ENCODE peak calls at places on chromosomes 13 and 19, in seven cellular contexts. K is left ventricle myocardium inferior; O is uterus; Y is aorta; V is CD4-positive, CD25-positive, alpha-beta regulatory T cell; W is ascending aorta; M is right cardiac atrium. H is an unnamed sample.

GRCh38 chr19:6610934-6611370 is 20.0 kb upstream of the CD70 start:
- DNase-seq in V (no peak), K (no peak), Y (no peak), O (no peak), M (no peak), W (no peak), H (no peak)

GRCh38 chr13:35840991-35841604 is 290.1 kb downstream of the DCLK1 start:
- DNase-seq in Y (no peak), O (no peak), W (no peak), M (no peak), K (no peak), V (no peak), H (no peak)

GRCh38 chr19:40348961-40349507 is 539 bp downstream of the PLD3 start:
- DNase-seq in Y (no peak), K (no peak), M (no peak), O (no peak), W (no peak), V (no peak), H (no peak)

GRCh38 chr19:50311723-50312635 is 17.2 kb downstream of the KCNC3 start:
- DNase-seq in M (peak), O (no peak), V (no peak), W (no peak), K (no peak), Y (no peak), H (no peak)

GRCh38 chr13:87884874-87885273 is 213.7 kb downstream of the SLITRK5 start:
- DNase-seq in M (no peak), V (no peak), O (no peak), K (no peak), W (no peak), Y (no peak), H (no peak)

GRCh38 chr19:49114630-49115363 is 627 bp downstream of the LIN7B start:
- DNase-seq in M (peak), V (peak), K (peak), O (peak), W (no peak), Y (peak), H (peak)

GRCh38 chr13:98873377-98874028 is 104.4 kb downstream of the DOCK9 start:
- DNase-seq in Y (no peak), V (no peak), K (no peak), O (no peak), W (no peak), M (no peak), H (no peak)

GRCh38 chr13:89650226-89650625 is 1697.3 kb upstream of the MIR17HG start:
- DNase-seq in V (no peak), Y (no peak), M (no peak), O (no peak), W (no peak), K (no peak), H (no peak)

GRCh38 chr13:110221331-110221730 is 85.6 kb downstream of the COL4A1 start:
- DNase-seq in Y (no peak), V (no peak), W (no peak), K (no peak), M (no peak), O (no peak), H (no peak)

GRCh38 chr13:98112456-98112855 is 30.4 kb upstream of the FARP1 start:
- DNase-seq in Y (no peak), M (no peak), W (no peak), V (no peak), O (no peak), K (no peak), H (no peak)

GRCh38 chr19:42596391-42597071 is 1.8 kb upstream of the CEACAM8 start:
- DNase-seq in K (no peak), V (peak), O (no peak), W (no peak), M (peak), Y (peak), H (no peak)

GRCh38 chr19:30255783-30256509 is 116.2 kb upstream of the ZNF536 start:
- DNase-seq in W (no peak), Y (no peak), O (no peak), K (no peak), V (no peak), M (no peak), H (no peak)

GRCh38 chr13:30113983-30114491 is 193.3 kb downstream of the KATNAL1 start:
- DNase-seq in K (no peak), V (no peak), Y (no peak), W (no peak), M (no peak), O (peak), H (peak)

GRCh38 chr19:43781630-43782310 is 997 bp upstream of the KCNN4 start:
- DNase-seq in V (no peak), O (no peak), K (no peak), W (no peak), M (no peak), Y (no peak), H (no peak)

GRCh38 chr13:30388401-30389283 is 33.7 kb upstream of the UBE2L5 start:
- DNase-seq in V (no peak), M (peak), Y (no peak), O (peak), W (no peak), K (no peak), H (no peak)

GRCh38 chr19:4559569-4559968 is at the start of gene SEMA6B:
- DNase-seq in K (peak), V (no peak), Y (no peak), O (no peak), W (no peak), M (peak), H (no peak)
- H3K27ac ChIP-seq in K (peak), V (no peak), Y (no peak), O (peak), W (peak), M (peak), H (peak)

GRCh38 chr19:4510435-4511255 is 7.6 kb downstream of the PLIN4 start:
- DNase-seq in V (no peak), Y (no peak), O (no peak), M (no peak), K (no peak), W (no peak), H (no peak)
- H3K4me3 ChIP-seq in V (no peak), Y (no peak), O (no peak), M (no peak), K (no peak), W (no peak), H (no peak)

GRCh38 chr19:10424011-10424637 is 3.8 kb downstream of the PDE4A start:
- DNase-seq in V (peak), K (peak), Y (peak), O (peak), W (no peak), M (peak), H (peak)
- H3K27ac ChIP-seq in V (peak), K (peak), Y (no peak), O (no peak), W (no peak), M (no peak), H (peak)

GRCh38 chr19:927707-928401 is 2.0 kb downstream of the ARID3A start:
- DNase-seq in K (no peak), Y (peak), O (peak), M (no peak), V (no peak), W (no peak), H (no peak)
- H3K4me3 ChIP-seq in K (peak), Y (no peak), O (peak), M (no peak), V (no peak), W (peak), H (peak)

GRCh38 chr19:34309368-34310138 is 55.2 kb downstream of the GARRE1 start:
- DNase-seq in W (no peak), M (no peak), O (no peak), Y (no peak), V (no peak), K (no peak), H (no peak)

GRCh38 chr19:34306824-34307223 is 52.5 kb downstream of the GARRE1 start:
- DNase-seq in V (no peak), O (no peak), W (no peak), Y (no peak), M (no peak), K (no peak), H (no peak)

GRCh38 chr19:34306213-34306661 is 51.9 kb downstream of the GARRE1 start:
- DNase-seq in V (no peak), W (no peak), M (no peak), K (no peak), O (no peak), Y (no peak), H (no peak)

GRCh38 chr19:34308381-34309367 is 54.3 kb downstream of the GARRE1 start:
- DNase-seq in V (peak), M (no peak), O (no peak), W (no peak), K (no peak), Y (no peak), H (no peak)

DNA sequence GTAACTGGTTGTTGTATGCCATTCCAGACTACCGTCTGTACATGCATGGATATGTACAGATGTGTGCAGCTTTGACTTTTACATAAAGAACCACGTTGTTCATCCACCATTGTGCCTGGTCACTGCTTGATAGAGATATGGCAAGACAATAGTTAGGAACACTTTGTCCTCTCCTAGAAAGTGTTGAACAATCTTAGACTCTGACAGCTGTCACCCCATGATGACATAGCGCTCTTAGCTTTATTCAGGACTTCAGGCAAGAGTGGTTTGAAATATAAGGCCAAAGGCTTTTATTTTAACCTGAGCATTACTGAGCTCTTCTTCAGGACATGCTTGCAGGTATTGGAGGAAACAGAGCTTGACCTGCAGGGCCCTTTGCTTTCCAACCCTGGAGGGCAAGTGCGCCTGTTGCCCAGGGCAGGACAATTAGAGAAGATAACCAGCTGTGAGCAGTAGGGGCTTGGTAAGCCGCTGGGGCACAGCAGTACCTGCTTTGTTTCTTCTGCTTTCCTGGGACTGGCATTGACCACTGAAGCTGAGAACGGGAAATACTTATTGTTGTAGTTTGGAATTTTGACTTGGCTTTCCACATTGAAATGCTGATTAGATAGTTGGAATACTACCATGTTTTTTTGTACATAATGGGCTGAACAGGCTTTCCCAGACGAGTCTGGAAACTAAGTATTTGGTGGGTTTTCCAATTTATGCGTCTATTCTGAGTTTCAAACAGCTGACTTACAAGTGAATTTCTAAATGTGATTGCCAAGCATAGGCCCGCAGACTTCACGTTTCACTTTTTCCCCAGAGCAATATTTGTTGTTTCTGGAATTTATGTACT is 51.1 kb downstream of the GARRE1 start:
- DNase-seq in Y (no peak), M (no peak), K (no peak), O (no peak), V (no peak), W (no peak), H (no peak)
- H3K27ac ChIP-seq in Y (peak), M (peak), K (peak), O (peak), V (no peak), W (peak), H (no peak)

GRCh38 chr13:44857736-44858135 is 131.5 kb downstream of the NUFIP1 start:
- DNase-seq in V (no peak), W (no peak), O (no peak), K (no peak), M (no peak), Y (no peak), H (no peak)

GRCh38 chr13:44854264-44855060 is 134.8 kb downstream of the NUFIP1 start:
- DNase-seq in W (no peak), V (no peak), O (no peak), K (peak), Y (no peak), M (peak), H (peak)

GRCh38 chr13:44855860-44856259 is 133.4 kb downstream of the NUFIP1 start:
- DNase-seq in K (no peak), M (no peak), V (no peak), O (no peak), W (no peak), Y (no peak), H (no peak)

GRCh38 chr13:44857061-44857460 is 132.2 kb downstream of the NUFIP1 start:
- DNase-seq in V (no peak), W (no peak), Y (no peak), M (no peak), O (no peak), K (no peak), H (no peak)

GRCh38 chr13:44853641-44854040 is 135.6 kb downstream of the NUFIP1 start:
- DNase-seq in O (no peak), K (no peak), W (no peak), M (no peak), Y (no peak), V (no peak), H (no peak)
- H3K4me3 ChIP-seq in O (no peak), K (no peak), W (no peak), M (no peak), Y (no peak), V (no peak), H (no peak)

H was measured in left lung.